ENCODE peak calls at places on chromosomes 7 and 10, in six cellular contexts. One of them, this sample, is unnamed.

GRCh38 chr10:97280783-97281182 is 11.7 kb downstream of the ARHGAP19 start:
- DNase-seq in activated CD8-positive, alpha-beta memory T cell treated with anti-CD3 and anti-CD28 coated beads, Interleukin-2, amount 50 U/mL, for 48 hours: no peak
- DNase-seq in mesothelial cell of epicardium: no peak
- DNase-seq in Calu3: no peak
- DNase-seq in body of pancreas: no peak
- DNase-seq in AG08395: no peak
- DNase-seq in this sample: no peak

GRCh38 chr7:36765605-36766004 is 41.3 kb upstream of the AOAH start:
- DNase-seq in activated CD8-positive, alpha-beta memory T cell treated with anti-CD3 and anti-CD28 coated beads, Interleukin-2, amount 50 U/mL, for 48 hours: no peak
- DNase-seq in mesothelial cell of epicardium: no peak
- DNase-seq in Calu3: no peak
- DNase-seq in body of pancreas: no peak
- DNase-seq in AG08395: no peak
- DNase-seq in this sample: no peak

GRCh38 chr7:116574025-116574822 is 49.4 kb downstream of the CAV1 start:
- DNase-seq in activated CD8-positive, alpha-beta memory T cell treated with anti-CD3 and anti-CD28 coated beads, Interleukin-2, amount 50 U/mL, for 48 hours: no peak
- DNase-seq in mesothelial cell of epicardium: no peak
- DNase-seq in Calu3: no peak
- DNase-seq in body of pancreas: no peak
- DNase-seq in AG08395: no peak
- DNase-seq in this sample: no peak

GRCh38 chr7:145978769-145979168 is 137.8 kb upstream of the CNTNAP2 start:
- DNase-seq in activated CD8-positive, alpha-beta memory T cell treated with anti-CD3 and anti-CD28 coated beads, Interleukin-2, amount 50 U/mL, for 48 hours: no peak
- DNase-seq in mesothelial cell of epicardium: no peak
- DNase-seq in Calu3: no peak
- DNase-seq in body of pancreas: no peak
- DNase-seq in AG08395: no peak
- DNase-seq in this sample: no peak

GRCh38 chr7:2698581-2699288 is 10.7 kb downstream of the AMZ1 start:
- DNase-seq in activated CD8-positive, alpha-beta memory T cell treated with anti-CD3 and anti-CD28 coated beads, Interleukin-2, amount 50 U/mL, for 48 hours: peak
- DNase-seq in mesothelial cell of epicardium: no peak
- DNase-seq in Calu3: no peak
- DNase-seq in body of pancreas: no peak
- DNase-seq in AG08395: no peak
- DNase-seq in this sample: no peak

GRCh38 chr10:4183761-4184261 is 398.8 kb upstream of the KLF6 start:
- DNase-seq in activated CD8-positive, alpha-beta memory T cell treated with anti-CD3 and anti-CD28 coated beads, Interleukin-2, amount 50 U/mL, for 48 hours: no peak
- DNase-seq in mesothelial cell of epicardium: no peak
- DNase-seq in Calu3: no peak
- DNase-seq in body of pancreas: no peak
- DNase-seq in AG08395: peak
- DNase-seq in this sample: peak

GRCh38 chr7:139776486-139777303 is 1.1 kb downstream of the HIPK2 start:
- DNase-seq in activated CD8-positive, alpha-beta memory T cell treated with anti-CD3 and anti-CD28 coated beads, Interleukin-2, amount 50 U/mL, for 48 hours: peak
- DNase-seq in mesothelial cell of epicardium: no peak
- DNase-seq in Calu3: peak
- DNase-seq in body of pancreas: peak
- DNase-seq in AG08395: peak
- DNase-seq in this sample: peak

GRCh38 chr7:47218378-47219176 is 363.3 kb downstream of the TNS3 start:
- DNase-seq in activated CD8-positive, alpha-beta memory T cell treated with anti-CD3 and anti-CD28 coated beads, Interleukin-2, amount 50 U/mL, for 48 hours: no peak
- DNase-seq in mesothelial cell of epicardium: no peak
- DNase-seq in Calu3: no peak
- DNase-seq in body of pancreas: no peak
- DNase-seq in AG08395: peak
- DNase-seq in this sample: peak

GRCh38 chr7:108413782-108414492 is 42.3 kb downstream of the NRCAM start:
- DNase-seq in activated CD8-positive, alpha-beta memory T cell treated with anti-CD3 and anti-CD28 coated beads, Interleukin-2, amount 50 U/mL, for 48 hours: no peak
- DNase-seq in mesothelial cell of epicardium: no peak
- DNase-seq in Calu3: no peak
- DNase-seq in body of pancreas: no peak
- DNase-seq in AG08395: peak
- DNase-seq in this sample: no peak

GRCh38 chr10:31147220-31147608 is 115.5 kb upstream of the ZNF438 start:
- DNase-seq in activated CD8-positive, alpha-beta memory T cell treated with anti-CD3 and anti-CD28 coated beads, Interleukin-2, amount 50 U/mL, for 48 hours: no peak
- DNase-seq in mesothelial cell of epicardium: no peak
- DNase-seq in Calu3: no peak
- DNase-seq in body of pancreas: no peak
- DNase-seq in AG08395: peak
- DNase-seq in this sample: peak

GRCh38 chr10:125146791-125147604 is 13.4 kb downstream of the CTBP2 start:
- DNase-seq in activated CD8-positive, alpha-beta memory T cell treated with anti-CD3 and anti-CD28 coated beads, Interleukin-2, amount 50 U/mL, for 48 hours: no peak
- DNase-seq in mesothelial cell of epicardium: no peak
- DNase-seq in Calu3: peak
- DNase-seq in body of pancreas: peak
- DNase-seq in AG08395: peak
- DNase-seq in this sample: peak

GRCh38 chr7:18895456-18895855 is 222.0 kb downstream of the TWIST1 start:
- DNase-seq in activated CD8-positive, alpha-beta memory T cell treated with anti-CD3 and anti-CD28 coated beads, Interleukin-2, amount 50 U/mL, for 48 hours: no peak
- DNase-seq in mesothelial cell of epicardium: no peak
- DNase-seq in Calu3: no peak
- DNase-seq in body of pancreas: no peak
- DNase-seq in AG08395: peak
- DNase-seq in this sample: peak

GRCh38 chr7:14377646-14378266 is 388.3 kb upstream of the ETV1 start:
- DNase-seq in activated CD8-positive, alpha-beta memory T cell treated with anti-CD3 and anti-CD28 coated beads, Interleukin-2, amount 50 U/mL, for 48 hours: no peak
- DNase-seq in mesothelial cell of epicardium: no peak
- DNase-seq in Calu3: no peak
- DNase-seq in body of pancreas: no peak
- DNase-seq in AG08395: peak
- DNase-seq in this sample: peak

GRCh38 chr10:36606234-36606839 is 519.1 kb upstream of the ANKRD30A start:
- DNase-seq in activated CD8-positive, alpha-beta memory T cell treated with anti-CD3 and anti-CD28 coated beads, Interleukin-2, amount 50 U/mL, for 48 hours: no peak
- DNase-seq in mesothelial cell of epicardium: no peak
- DNase-seq in Calu3: no peak
- DNase-seq in body of pancreas: no peak
- DNase-seq in AG08395: no peak
- DNase-seq in this sample: no peak

GRCh38 chr7:39525926-39526325 is 40.3 kb upstream of the YAE1 start:
- DNase-seq in activated CD8-positive, alpha-beta memory T cell treated with anti-CD3 and anti-CD28 coated beads, Interleukin-2, amount 50 U/mL, for 48 hours: no peak
- DNase-seq in mesothelial cell of epicardium: no peak
- DNase-seq in Calu3: no peak
- DNase-seq in body of pancreas: no peak
- DNase-seq in AG08395: no peak
- DNase-seq in this sample: no peak

This sample was measured in fibroblast of gingiva.